ENCODE peak calls at places on chromosomes 13 and 19, in eight cellular contexts. R, K, D, S, L, W, Y and B are unnamed samples.

GRCh38 chr13:45464141-45464686 is 525 bp upstream of the COG3 start:
- DNase-seq in D (no peak), L (no peak), W (no peak), R (no peak), K (no peak), S (no peak), Y (no peak), B (no peak)

GRCh38 chr13:104301216-104301975 is 1235.2 kb upstream of the SLC10A2 start:
- DNase-seq in R (no peak), L (no peak), D (peak; percentile 26), Y (no peak), K (no peak), W (no peak), S (no peak), B (no peak)

GRCh38 chr19:10724573-10725071 is 6.7 kb downstream of the DNM2 start:
- DNase-seq in R (no peak), Y (no peak), L (no peak), W (no peak), S (peak; percentile 4), K (no peak), D (no peak), B (no peak)

GRCh38 chr19:30103981-30104380 is 161.9 kb downstream of the URI1 start:
- DNase-seq in S (no peak), K (peak; percentile 55), R (no peak), L (no peak), W (no peak), D (no peak), Y (no peak), B (no peak)

GRCh38 chr19:38401148-38401547 is 1.7 kb upstream of the FAM98C start:
- DNase-seq in W (no peak), Y (no peak), L (no peak), K (no peak), D (peak; percentile 53), R (peak; percentile 58), S (no peak), B (no peak)

GRCh38 chr13:112188298-112188610 is 121.3 kb downstream of the SOX1 start:
- DNase-seq in D (no peak), K (peak; percentile 42), W (no peak), S (no peak), L (no peak), R (no peak), Y (no peak), B (no peak)

GRCh38 chr13:111623170-111623569 is 302.7 kb downstream of the TEX29 start:
- DNase-seq in S (no peak), K (no peak), L (no peak), Y (no peak), R (no peak), W (no peak), D (no peak), B (no peak)

GRCh38 chr13:33236021-33236420 is 49.5 kb downstream of the STARD13 start:
- DNase-seq in L (no peak), R (peak; percentile 85), D (peak; percentile 93), S (no peak), Y (no peak), W (no peak), K (no peak), B (no peak)

GRCh38 chr19:14580623-14581237 is 2.2 kb upstream of the CLEC17A start:
- DNase-seq in R (no peak), D (no peak), L (no peak), S (peak; percentile 41), K (no peak), W (no peak), Y (no peak), B (no peak)

GRCh38 chr13:113656831-113657671 is 947 bp downstream of the ATP4B start:
- DNase-seq in Y (no peak), L (peak; percentile 25), S (no peak), W (no peak), K (peak; percentile 70), D (no peak), R (no peak), B (no peak)

GRCh38 chr13:33509642-33510229 is 224.2 kb upstream of the STARD13 start:
- DNase-seq in W (no peak), R (peak; percentile 23), D (peak; percentile 73), Y (no peak), L (peak; percentile 41), S (no peak), K (peak; percentile 50), B (no peak)

GRCh38 chr13:45194081-45194939 is 6.5 kb downstream of the KCTD4 start:
- DNase-seq in K (peak; percentile 53), Y (no peak), L (no peak), R (no peak), D (peak; percentile 77), W (no peak), S (no peak), B (no peak)

GRCh38 chr19:18526316-18526715 is 4.4 kb upstream of the ELL start:
- DNase-seq in R (peak; percentile 86), S (no peak), L (no peak), K (no peak), W (no peak), D (no peak), Y (no peak), B (no peak)

GRCh38 chr13:94120878-94121277 is 358.6 kb downstream of the DCT start:
- DNase-seq in W (no peak), L (no peak), D (no peak), Y (no peak), K (no peak), R (no peak), S (no peak), B (no peak)

GRCh38 chr13:37531054-37531453 is 67.5 kb downstream of the POSTN start:
- DNase-seq in R (no peak), S (no peak), W (no peak), D (peak; percentile 97), K (no peak), Y (no peak), L (no peak), B (no peak)

GRCh38 chr19:52216401-52216800 is 26.5 kb downstream of the PPP2R1A start:
- DNase-seq in D (no peak), S (no peak), L (no peak), K (peak; percentile 41), R (no peak), W (no peak), Y (no peak), B (no peak)

GRCh38 chr13:99250977-99251825 is 7.0 kb downstream of the GPR18 start:
- DNase-seq in Y (no peak), K (no peak), S (no peak), D (peak; percentile 73), W (no peak), R (no peak), L (no peak), B (no peak)

GRCh38 chr13:32824061-32824460 is 192.2 kb upstream of the KL start:
- DNase-seq in W (no peak), D (no peak), R (no peak), L (no peak), S (no peak), Y (no peak), K (no peak), B (no peak)

GRCh38 chr19:49427855-49428546 is 2.8 kb downstream of the GFY start:
- DNase-seq in D (no peak), K (no peak), R (peak; percentile 43), Y (no peak), L (peak; percentile 40), W (no peak), S (peak; percentile 69), B (no peak)

GRCh38 chr19:31527443-31527842 is 178.2 kb upstream of the TSHZ3 start:
- DNase-seq in K (no peak), W (no peak), L (no peak), Y (no peak), S (no peak), R (no peak), D (no peak), B (no peak)

GRCh38 chr19:33458171-33458633 is 63.4 kb downstream of the PEPD start:
- DNase-seq in S (no peak), D (no peak), K (peak; percentile 27), W (no peak), L (no peak), R (no peak), Y (no peak), B (no peak)
- H3K27ac ChIP-seq in S (no peak overlapping the region), D (no peak overlapping the region), K (no peak overlapping the region), W (no peak overlapping the region), L (no peak overlapping the region), R (no peak overlapping the region), Y (no peak overlapping the region), B (no peak overlapping the region)

DNA sequence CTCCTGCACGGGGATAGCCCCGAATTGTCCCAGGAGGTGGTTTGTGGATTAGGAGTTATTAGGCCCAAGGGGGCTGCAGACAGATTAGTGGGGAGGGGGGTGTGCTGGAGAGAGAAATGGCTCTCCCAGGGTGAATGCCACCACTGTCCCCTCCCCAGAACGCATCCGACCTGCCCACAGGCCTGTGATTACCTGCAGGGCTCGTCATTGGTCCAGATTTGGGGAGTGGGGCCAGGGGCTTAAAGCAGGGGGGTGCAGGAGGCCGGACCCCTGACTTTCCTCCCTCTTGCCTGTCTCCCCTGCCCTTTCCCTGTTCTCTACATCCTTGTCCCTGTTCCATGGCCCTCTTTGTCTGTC is 1.2 kb downstream of the NRTN start:
- DNase-seq in W (no peak), D (no peak), S (no peak), L (no peak), Y (no peak), R (no peak), K (no peak), B (no peak)
- H3K4me1 ChIP-seq in W (peaks cover 4% of the 10 kb centered on the region), D (peaks cover 4% of the 10 kb centered on the region), S (peaks cover 55% of the 10 kb centered on the region), L (peaks cover 45% of the 10 kb centered on the region), Y (peaks cover 48% of the 10 kb centered on the region), R (peaks cover 12% of the 10 kb centered on the region), K (no peaks in the 10 kb centered on the region), B (peaks cover 2% of the 10 kb centered on the region)

DNA sequence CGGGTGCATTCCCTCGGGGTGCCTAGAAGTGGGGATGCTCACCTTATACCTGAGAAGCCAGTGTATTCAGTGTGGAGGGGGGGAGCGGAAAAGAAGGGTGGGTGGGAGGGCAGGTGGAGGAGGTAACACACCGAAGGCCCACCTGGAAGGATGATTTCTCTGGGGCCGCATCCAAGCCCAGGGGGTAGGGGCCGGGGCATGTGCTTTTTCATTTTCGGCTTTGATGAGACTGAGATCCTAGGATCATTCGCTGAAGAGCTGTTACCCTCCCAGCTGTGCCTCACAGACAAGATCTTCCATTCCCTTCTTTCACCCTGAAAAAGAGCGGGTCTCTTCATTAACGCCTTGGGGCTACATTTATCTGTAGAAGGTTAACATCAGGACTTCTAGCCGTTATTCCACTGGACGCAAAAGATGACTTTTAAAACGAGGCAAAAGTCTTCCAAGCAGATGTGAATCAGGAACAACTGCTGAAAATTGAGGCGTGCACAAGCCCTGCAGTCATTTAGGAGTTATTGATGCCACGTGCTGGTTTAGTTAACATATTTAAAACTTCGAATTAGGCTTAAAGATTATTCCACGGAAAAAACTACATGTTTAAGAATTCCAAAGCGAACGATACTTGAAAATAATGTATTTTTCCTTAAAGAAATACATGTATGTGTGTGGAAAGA is 1.1 kb downstream of the LMO7 start:
- DNase-seq in D (no peak), R (no peak), L (no peak), Y (no peak), W (no peak), K (no peak), S (no peak), B (no peak)
- H3K27ac ChIP-seq in D (peak overlapping the region; percentile 87), R (no peak overlapping the region), L (no peak overlapping the region), Y (no peak overlapping the region), W (no peak overlapping the region), K (no peak overlapping the region), S (no peak overlapping the region), B (no peak overlapping the region)

GRCh38 chr13:43111887-43112400 is 88.6 kb downstream of the DNAJC15 start:
- DNase-seq in D (no peak), K (no peak), L (no peak), W (no peak), Y (no peak), R (no peak), S (no peak), B (no peak)
- H3K4me1 ChIP-seq in D (peaks cover 6% of the 10 kb centered on the region), K (no peaks in the 10 kb centered on the region), L (no peaks in the 10 kb centered on the region), W (no peaks in the 10 kb centered on the region), Y (no peaks in the 10 kb centered on the region), R (peaks cover 13% of the 10 kb centered on the region), S (no peaks in the 10 kb centered on the region), B (no peaks in the 10 kb centered on the region)